ENCODE peak calls at places on chromosomes 3 and 15, in four cellular contexts. I, B, F and K are unnamed samples.

GRCh38 chr3:122312826-122313225 is 12.2 kb upstream of the CSTA start:
- DNase-seq in I (no peak), B (no peak), F (no peak), K (no peak)

GRCh38 chr3:158539414-158540014 is 31.5 kb upstream of the MLF1 start:
- DNase-seq in F (peak; percentile 7), B (peak; percentile 73), I (no peak), K (peak; percentile 54)

GRCh38 chr15:67033012-67033411 is 32.4 kb upstream of the SMAD3 start:
- DNase-seq in I (no peak), F (no peak), B (no peak), K (no peak)

GRCh38 chr3:136642714-136643113 is 109.5 kb downstream of the STAG1 start:
- DNase-seq in I (no peak), F (no peak), B (no peak), K (no peak)

GRCh38 chr15:79172801-79173460 is 82.4 kb upstream of the RASGRF1 start:
- DNase-seq in I (no peak), F (no peak), B (no peak), K (no peak)

GRCh38 chr15:28118083-28118482 is 19.0 kb upstream of the OCA2 start:
- DNase-seq in F (no peak), I (no peak), B (no peak), K (no peak)

GRCh38 chr3:40660554-40660953 is 135.8 kb downstream of the ZNF621 start:
- DNase-seq in I (no peak), B (no peak), F (no peak), K (no peak)

GRCh38 chr3:55164191-55164590 is 236.3 kb upstream of the LRTM1 start:
- DNase-seq in B (peak; percentile 31), I (no peak), F (no peak), K (no peak)

GRCh38 chr3:122064318-122064717 is 9.2 kb downstream of the CD86 start:
- DNase-seq in I (no peak), F (no peak), B (no peak), K (no peak)

GRCh38 chr15:43969802-43970375 is 143.1 kb downstream of the WDR76 start:
- DNase-seq in F (no peak), I (no peak), B (no peak), K (no peak)

GRCh38 chr15:51969728-51970127 is 1.9 kb downstream of the LEO1 start:
- DNase-seq in I (no peak), F (peak; percentile 16), B (no peak), K (no peak)

GRCh38 chr3:129016366-129016724 is 15.2 kb downstream of the EFCC1 start:
- DNase-seq in F (no peak), I (peak; percentile 59), B (no peak), K (peak; percentile 77)

GRCh38 chr3:170977911-170978310 is 48.6 kb downstream of the SLC2A2 start:
- DNase-seq in I (no peak), F (no peak), B (no peak), K (no peak)

GRCh38 chr3:173663664-173664063 is 266.1 kb downstream of the NLGN1 start:
- DNase-seq in F (no peak), I (no peak), B (no peak), K (no peak)

GRCh38 chr15:59420986-59421618 is 16.9 kb upstream of the FAM81A start:
- DNase-seq in B (peak; percentile 64), F (no peak), I (no peak), K (no peak)

GRCh38 chr3:10992017-10992945 is at the start of gene SLC6A1:
- DNase-seq in I (no peak), F (no peak), B (peak; percentile 3), K (no peak)
- TF ChIP-seq CTCF in I (no peak), F (peak; percentile 3), B (no peak), K (no peak)

GRCh38 chr3:27105904-27106303 is 263.3 kb downstream of the NEK10 start:
- DNase-seq in I (no peak), B (no peak), F (no peak), K (no peak)
- TF ChIP-seq CTCF in I (no peak), B (peak; percentile 27), F (peak; percentile 27), K (no peak)

GRCh38 chr3:58135712-58136543 is 74.8 kb downstream of the DNASE1L3 start:
- DNase-seq in I (no peak), B (peak; percentile 14), F (no peak), K (no peak)
- TF ChIP-seq CTCF in I (no peak), B (peak; percentile 47), F (peak; percentile 36), K (peak; percentile 13)

GRCh38 chr3:160473978-160474377 is 24.4 kb upstream of the TRIM59 start:
- DNase-seq in I (no peak), B (peak; percentile 90), F (peak; percentile 84), K (no peak)
- TF ChIP-seq CTCF in I (no peak), B (no peak), F (no peak), K (no peak)